ENCODE peak calls at places on chromosomes 1 and 21, in ten cellular contexts. F, O, D, H, J, B, K, Y, R and G are unnamed samples. For H3K9me3 and H3K4me1, the result is how much of the 10 kb centered on the place peaks cover.

GRCh38 chr1:93878889-93879586 is at the start of gene DNTTIP2:
- DNase-seq in O (peak), B (peak), K (peak), F (peak), J (peak), R (peak), Y (peak), D (peak), H (peak), G (peak)

GRCh38 chr1:10795305-10796021 is 983 bp downstream of the CASZ1 start:
- DNase-seq in H (no peak), B (peak), Y (peak), D (no peak), O (peak), F (peak), J (no peak), K (no peak), R (peak), G (no peak)

GRCh38 chr1:27569506-27570382 is 34.2 kb downstream of the AHDC1 start:
- DNase-seq in K (no peak), F (no peak), B (no peak), J (no peak), O (no peak), H (peak), D (no peak), Y (no peak), R (no peak), G (no peak)

GRCh38 chr1:34843392-34844251 is 15.9 kb downstream of the SMIM12 start:
- DNase-seq in D (no peak), K (peak), Y (no peak), H (peak), F (no peak), R (no peak), J (no peak), B (no peak), O (no peak), G (no peak)

GRCh38 chr1:150002217-150002616 is 8.3 kb downstream of the OTUD7B start:
- DNase-seq in K (no peak), D (no peak), O (no peak), B (no peak), Y (no peak), J (no peak), H (no peak), F (no peak), R (no peak), G (no peak)

GRCh38 chr21:36627242-36627641 is 71.7 kb upstream of the SIM2 start:
- DNase-seq in D (no peak), O (no peak), J (no peak), H (no peak), B (no peak), K (no peak), F (no peak), Y (peak), R (no peak), G (no peak)

GRCh38 chr1:200139661-200140250 is 112.2 kb downstream of the NR5A2 start:
- DNase-seq in O (no peak), H (no peak), K (no peak), Y (peak), B (no peak), F (peak), J (no peak), D (peak), R (no peak), G (no peak)

GRCh38 chr1:226653311-226653921 is 85.7 kb downstream of the ITPKB start:
- DNase-seq in K (no peak), O (peak), Y (no peak), H (no peak), B (peak), J (no peak), D (no peak), F (no peak), R (no peak), G (no peak)

GRCh38 chr1:181397841-181398240 is 85.5 kb upstream of the CACNA1E start:
- DNase-seq in R (no peak), F (no peak), Y (no peak), K (no peak), H (no peak), J (no peak), O (no peak), D (no peak), B (no peak), G (no peak)

GRCh38 chr1:41400235-41400634 is 39.0 kb downstream of the FOXO6 start:
- DNase-seq in R (no peak), J (no peak), F (no peak), B (no peak), K (no peak), D (no peak), O (no peak), H (no peak), Y (no peak), G (no peak)

DNA sequence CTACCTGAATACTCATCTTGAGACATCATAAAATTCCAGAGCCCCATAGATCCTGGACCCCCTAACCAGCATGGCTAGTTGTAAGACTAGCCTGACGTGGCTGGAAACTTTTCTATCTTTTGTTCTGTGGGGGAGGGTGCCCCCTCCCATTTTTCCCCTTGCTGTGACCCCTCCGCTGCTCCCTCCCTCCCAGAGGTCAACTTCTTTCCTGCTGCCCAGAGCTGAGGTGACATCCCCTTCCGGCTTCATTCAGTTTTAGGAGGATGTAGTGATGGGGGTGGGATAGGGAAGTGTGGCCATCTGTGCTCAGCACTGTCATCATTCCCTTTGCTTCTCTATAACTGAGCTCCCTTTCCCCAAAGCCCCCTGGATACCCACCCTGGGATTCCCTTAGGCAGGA is 4.4 kb upstream of the SLC41A1 start:
- DNase-seq in R (no peak), H (no peak), F (no peak), D (no peak), K (no peak), O (no peak), J (no peak), Y (no peak), B (no peak), G (no peak)
- TF ChIP-seq CTCF in R (no peak), H (no peak), F (no peak), D (no peak), K (no peak), O (no peak), J (no peak), Y (no peak), B (no peak), G (no peak)

GRCh38 chr1:247184254-247184653 is 12.4 kb upstream of the ZNF124 start:
- DNase-seq in J (no peak), Y (no peak), K (no peak), R (no peak), D (no peak), B (no peak), O (no peak), H (no peak), F (no peak), G (no peak)
- H3K9me3 ChIP-seq in J (under half), Y (under half), K (half or more), R (under half), D (under half), B (under half), O (half or more), H (half or more), F (under half), G (half or more)

DNA sequence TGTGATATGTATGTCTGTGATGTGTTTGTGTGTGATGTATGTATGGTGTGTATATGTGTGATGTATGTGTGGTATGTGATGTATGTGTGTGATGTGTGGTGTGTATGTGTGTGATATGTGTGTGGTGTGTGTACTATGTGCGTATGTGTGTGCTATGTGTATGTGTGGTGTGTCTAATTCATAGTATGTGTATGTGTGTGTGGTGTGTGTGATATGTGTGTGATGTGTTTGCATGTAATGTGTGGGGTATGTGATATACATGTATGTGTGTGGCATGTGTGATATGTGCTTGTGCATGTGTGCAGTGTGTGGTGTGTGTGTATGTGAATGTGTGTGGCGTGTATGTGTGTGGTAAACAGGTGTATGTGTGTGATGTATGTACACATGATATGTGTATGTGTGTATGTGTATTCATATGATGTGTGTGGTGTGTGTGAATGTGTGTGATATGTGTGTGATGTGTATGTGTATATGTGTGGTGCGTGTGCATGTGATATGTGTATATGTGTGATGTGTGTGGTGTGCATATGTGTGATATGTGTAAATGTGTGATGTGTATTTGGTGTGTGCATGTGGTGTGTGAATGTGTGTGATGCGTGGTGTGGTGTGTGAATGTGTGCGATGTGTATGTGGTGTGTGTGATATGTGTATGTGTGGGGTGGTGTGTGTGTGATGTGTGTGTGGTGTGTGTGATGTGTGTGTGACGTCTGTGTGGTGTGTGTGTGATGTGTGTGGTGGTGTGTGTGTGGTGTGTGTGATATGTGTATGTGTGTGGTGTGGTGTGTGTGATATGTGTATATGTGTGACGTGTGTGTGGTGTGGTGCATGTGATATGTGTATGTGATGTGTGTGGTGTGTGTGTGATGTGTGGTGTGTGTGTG is 8.0 kb upstream of the PCBP3 start:
- DNase-seq in Y (no peak), B (no peak), D (no peak), J (no peak), R (no peak), F (no peak), H (no peak), O (no peak), K (no peak), G (no peak)
- H3K4me1 ChIP-seq in Y (under half), B (under half), D (under half), J (under half), R (under half), F (under half), H (under half), O (under half), K (under half), G (under half)

DNA sequence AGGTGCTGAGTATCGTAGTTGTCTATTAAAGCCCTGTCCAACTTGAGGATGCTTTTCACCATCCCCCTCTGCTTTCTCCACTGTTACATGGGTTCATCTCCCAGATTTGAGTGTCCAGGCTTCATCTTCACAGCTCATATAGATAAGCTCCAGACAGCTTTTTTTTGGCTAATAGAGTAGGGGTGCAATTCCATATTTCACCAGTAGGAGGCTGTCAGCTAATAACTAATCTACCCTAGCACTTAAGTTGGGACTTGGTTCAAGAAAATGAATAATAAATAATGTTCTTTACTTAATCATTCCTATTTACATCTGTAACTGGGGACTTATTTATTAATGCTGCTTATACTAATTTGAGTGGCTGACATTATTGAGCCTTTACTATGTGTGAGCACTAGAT is 124.5 kb downstream of the IGSF21 start:
- DNase-seq in F (no peak), D (no peak), K (no peak), Y (no peak), J (no peak), R (no peak), O (no peak), H (no peak), B (no peak), G (no peak)
- TF ChIP-seq CTCF in F (peak), D (no peak), K (no peak), Y (peak), J (no peak), R (peak), O (no peak), H (no peak), B (peak), G (peak)

DNA sequence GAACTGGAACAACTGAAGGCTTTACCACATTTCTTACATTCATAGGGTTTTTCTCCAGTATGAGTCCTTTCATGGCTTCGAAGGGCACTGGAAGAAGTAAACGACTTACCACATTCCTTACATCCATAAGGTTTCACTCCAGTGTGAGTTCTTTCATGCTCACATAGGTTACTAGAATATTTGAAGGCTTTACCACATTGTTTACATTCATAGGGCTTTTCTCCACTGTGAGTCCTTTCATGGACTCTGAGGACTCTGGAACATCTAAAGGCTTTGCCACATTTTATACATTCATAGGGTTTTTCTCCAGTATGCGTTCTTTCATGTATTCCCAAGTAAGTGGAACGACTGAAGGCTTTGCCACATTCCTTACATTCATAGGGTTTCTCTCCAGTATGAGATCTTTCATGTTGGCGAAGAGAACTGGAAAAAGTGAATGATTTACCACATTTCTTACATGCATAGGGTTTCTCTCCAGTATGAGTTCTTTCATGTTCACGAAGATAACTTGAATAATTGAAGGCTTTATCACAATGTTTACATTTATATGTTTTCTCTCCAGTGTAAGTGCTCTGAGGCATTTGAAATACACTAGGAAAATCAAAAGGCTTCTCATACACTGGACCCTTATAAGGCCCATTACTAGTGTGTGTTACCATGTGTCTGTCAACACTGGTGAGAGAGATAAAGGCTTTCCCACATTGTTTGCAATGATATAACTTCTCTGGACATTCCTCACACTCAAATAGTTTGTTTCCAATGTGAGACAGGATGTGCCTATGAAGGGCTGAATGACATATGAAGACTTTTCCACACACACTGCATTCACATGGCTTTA is 29.8 kb upstream of the ZNF695 start:
- DNase-seq in B (no peak), D (no peak), O (no peak), R (no peak), J (no peak), K (no peak), F (no peak), H (no peak), Y (no peak), G (no peak)
- H3K9me3 ChIP-seq in B (under half), D (half or more), O (half or more), R (under half), J (half or more), K (half or more), F (under half), H (half or more), Y (half or more), G (under half)

GRCh38 chr1:216617081-216617480 is 106.1 kb downstream of the ESRRG start:
- DNase-seq in Y (no peak), B (no peak), J (no peak), R (no peak), K (no peak), H (no peak), F (peak), D (no peak), O (no peak), G (no peak)
- H3K4me1 ChIP-seq in Y (under half), B (under half), J (under half), R (under half), K (under half), H (under half), F (half or more), D (under half), O (under half), G (under half)

GRCh38 chr1:87328121-87329050 is at the start of gene LMO4:
- DNase-seq in J (peak), F (peak), D (peak), B (peak), R (peak), Y (peak), O (peak), K (peak), H (peak), G (peak)
- TF ChIP-seq CTCF in J (peak), F (no peak), D (no peak), B (no peak), R (no peak), Y (no peak), O (no peak), K (no peak), H (peak), G (no peak)

GRCh38 chr1:247102381-247102780 is 1.8 kb downstream of the ZNF669 start:
- DNase-seq in B (no peak), D (no peak), K (no peak), R (no peak), Y (peak), J (no peak), H (no peak), O (no peak), F (no peak), G (no peak)
- H3K9me3 ChIP-seq in B (under half), D (under half), K (under half), R (under half), Y (under half), J (under half), H (under half), O (under half), F (under half), G (under half)

DNA sequence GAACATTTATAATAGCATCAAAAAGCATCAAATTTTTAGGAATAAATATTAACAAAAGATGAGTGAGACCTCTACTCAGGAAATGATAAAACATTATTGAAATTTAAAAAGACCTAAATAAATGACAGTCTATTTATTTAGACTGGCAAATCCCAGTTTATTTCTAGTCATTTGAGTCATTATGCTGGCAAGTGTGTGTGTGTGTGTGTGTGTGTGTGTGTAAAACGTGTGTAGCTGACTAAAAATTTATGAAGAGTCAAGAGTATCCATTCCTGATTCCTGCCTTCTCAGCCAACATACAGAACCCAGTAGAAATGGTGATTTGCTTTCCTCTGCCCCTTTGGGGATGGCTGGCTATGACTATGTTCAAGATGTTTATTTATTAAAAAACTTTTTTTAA is 46.2 kb downstream of the OSBPL9 start:
- DNase-seq in O (no peak), K (no peak), D (no peak), F (no peak), Y (no peak), R (no peak), J (no peak), B (no peak), H (no peak), G (no peak)
- H3K4me1 ChIP-seq in O (under half), K (under half), D (under half), F (under half), Y (under half), R (under half), J (under half), B (half or more), H (under half), G (under half)

GRCh38 chr1:38046884-38047602 is 450 bp upstream of the POU3F1 start:
- DNase-seq in K (peak), D (peak), H (peak), B (peak), F (peak), R (peak), O (peak), J (peak), Y (peak), G (peak)
- TF ChIP-seq CTCF in K (no peak), D (peak), H (no peak), B (no peak), F (peak), R (peak), O (no peak), J (no peak), Y (no peak), G (no peak)